ENCODE peak calls at places on chromosome 18, in seven cellular contexts. E is transverse colon, H is choroid plexus epithelial cell, R is cardiac fibroblast, D is endodermal cell, J is brain microvascular endothelial cell, S is thyroid gland. I is an unnamed sample.

GRCh38 chr18:75223687-75224347 is 13.2 kb downstream of the TSHZ1 start:
- DNase-seq in D (no peak), J (no peak), S (no peak), H (no peak), E (no peak), R (no peak), I (peak; percentile 67)

GRCh38 chr18:22694954-22695353 is 238.2 kb upstream of the RBBP8 start:
- DNase-seq in E (no peak), R (peak; percentile 92), J (peak; percentile 97), S (peak; percentile 5), D (peak; percentile 72), H (peak; percentile 98), I (peak; percentile 96)

GRCh38 chr18:25284861-25285574 is 66.9 kb downstream of the ZNF521 start:
- DNase-seq in E (no peak), H (peak; percentile 66), J (no peak), S (no peak), R (peak; percentile 88), D (peak; percentile 41), I (peak; percentile 35)

GRCh38 chr18:48295586-48296311 is 113.4 kb downstream of the ZBTB7C start:
- DNase-seq in S (no peak), R (peak; percentile 16), D (peak; percentile 86), E (no peak), H (peak; percentile 31), J (no peak), I (no peak)

GRCh38 chr18:12946549-12947354 is 1.1 kb upstream of the SEH1L start:
- DNase-seq in R (peak; percentile 99), J (peak; percentile 72), D (peak; percentile 80), S (peak; percentile 47), H (peak; percentile 94), E (peak; percentile 47), I (peak; percentile 70)

GRCh38 chr18:23871410-23871809 is 143.1 kb upstream of the TTC39C start:
- DNase-seq in D (no peak), J (peak; percentile 37), E (peak; percentile 71), S (no peak), R (peak; percentile 29), H (peak; percentile 10), I (no peak)

GRCh38 chr18:79879566-79879965 is 71.9 kb downstream of the SLC66A2 start:
- DNase-seq in J (no peak), R (no peak), S (no peak), E (no peak), D (no peak), H (no peak), I (no peak)

GRCh38 chr18:73461780-73462059 is 593.9 kb upstream of the NETO1 start:
- DNase-seq in E (no peak), S (no peak), J (peak; percentile 15), H (peak; percentile 55), D (no peak), R (peak; percentile 10), I (peak; percentile 48)

GRCh38 chr18:50662177-50662576 is 102.3 kb downstream of the MAPK4 start:
- DNase-seq in D (peak; percentile 49), R (no peak), J (no peak), E (no peak), H (peak; percentile 27), S (no peak), I (no peak)

GRCh38 chr18:26471027-26471426 is 77.3 kb downstream of the KCTD1 start:
- DNase-seq in S (no peak), H (peak; percentile 71), R (peak; percentile 56), J (peak; percentile 75), D (no peak), E (no peak), I (peak; percentile 69)

GRCh38 chr18:55309249-55309648 is 278.7 kb downstream of the TCF4 start:
- DNase-seq in E (no peak), J (no peak), R (no peak), S (no peak), H (no peak), D (no peak), I (no peak)
- H3K4me3 ChIP-seq in E (no peak overlapping the region), J (no peak overlapping the region), R (no peak overlapping the region), S (no peak overlapping the region), H (no peak overlapping the region), D (no peak overlapping the region), I (no peak overlapping the region)

GRCh38 chr18:31686572-31686971 is 2.2 kb upstream of the B4GALT6 start:
- DNase-seq in E (no peak), J (no peak), H (no peak), S (no peak), R (no peak), D (no peak), I (no peak)

GRCh38 chr18:31683106-31683505 is 1.3 kb downstream of the B4GALT6 start:
- DNase-seq in J (no peak), R (no peak), S (no peak), D (no peak), H (no peak), E (no peak), I (no peak)

GRCh38 chr18:31684279-31685096 is at the start of gene B4GALT6:
- DNase-seq in S (peak; percentile 16), E (peak; percentile 33), R (peak; percentile 34), J (peak; percentile 7), D (peak; percentile 86), H (peak; percentile 33), I (peak; percentile 43)

GRCh38 chr18:31685097-31686082 is 1.0 kb upstream of the B4GALT6 start:
- DNase-seq in J (peak; percentile 16), D (peak; percentile 92), E (peak; percentile 76), H (peak; percentile 75), S (peak; percentile 56), R (peak; percentile 86), I (peak; percentile 79)

DNA sequence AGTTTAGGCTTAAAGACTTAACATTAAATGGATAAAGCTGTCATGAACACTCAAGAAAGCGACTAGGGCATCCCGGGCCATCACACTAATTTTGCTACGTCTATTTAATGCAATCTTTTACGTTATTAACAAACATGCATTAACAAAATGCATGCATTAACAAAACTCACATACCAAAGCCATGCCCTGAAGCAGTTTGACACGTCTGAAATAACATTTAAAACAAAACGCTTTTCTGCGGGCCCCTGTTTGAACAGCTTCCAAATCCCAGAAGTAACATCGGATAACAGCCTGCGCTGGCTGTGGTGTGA is 458 bp downstream of the B4GALT6 start:
- DNase-seq in S (no peak), E (no peak), R (no peak), D (no peak), H (no peak), J (no peak), I (peak; percentile 35)
- TF ChIP-seq CTCF in S (no peak), E (no peak), R (no peak), D (no peak), H (no peak), J (no peak), I (no peak)

DNA sequence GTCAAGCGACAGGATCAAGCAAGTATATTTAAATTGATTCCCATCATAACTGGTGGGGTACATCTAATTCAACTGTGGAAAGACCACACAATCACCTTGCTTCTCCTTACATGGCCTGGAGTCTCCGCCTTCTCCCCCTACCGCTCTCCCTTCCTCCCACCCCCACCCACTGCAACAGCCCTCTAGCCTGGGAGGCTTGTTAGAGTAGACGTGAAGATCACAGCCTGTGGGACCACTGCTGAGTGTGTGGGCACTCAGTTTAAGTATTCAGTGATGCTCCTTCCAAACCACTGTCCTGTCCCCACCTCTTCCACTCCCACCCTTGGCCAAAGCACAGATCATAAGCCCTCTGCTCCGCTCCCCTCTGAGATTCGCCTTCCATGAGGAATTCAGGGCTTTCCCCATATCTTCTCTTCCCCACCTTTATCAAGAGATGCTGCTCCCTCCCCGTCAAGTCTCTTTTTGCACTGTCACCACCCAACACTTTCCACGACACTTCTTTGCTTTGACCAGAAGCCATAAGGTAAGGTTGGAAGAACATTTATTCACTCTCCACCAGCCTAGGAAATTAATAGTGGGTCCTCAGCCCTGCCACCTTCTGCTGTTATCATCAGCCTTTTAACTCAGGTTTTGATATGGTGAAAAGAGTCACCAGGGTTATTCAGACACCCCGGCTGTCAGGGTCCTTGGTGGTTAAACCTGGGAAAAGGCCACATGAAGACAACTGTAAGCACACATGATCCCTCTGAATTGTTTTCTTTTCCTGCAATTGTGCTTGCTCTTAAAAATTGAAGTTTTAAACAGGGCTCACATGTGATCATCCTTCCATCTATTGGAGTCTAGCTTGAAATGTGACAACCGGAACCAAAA is 1.7 kb downstream of the METTL4 start:
- DNase-seq in D (no peak), J (no peak), S (no peak), R (no peak), E (no peak), H (no peak), I (no peak)
- H3K4me3 ChIP-seq in D (peak overlapping the region; percentile 95), J (peak overlapping the region; percentile 87), S (no peak overlapping the region), R (peak overlapping the region; percentile 83), E (no peak overlapping the region), H (peak overlapping the region; percentile 68), I (peak overlapping the region; percentile 85)

DNA sequence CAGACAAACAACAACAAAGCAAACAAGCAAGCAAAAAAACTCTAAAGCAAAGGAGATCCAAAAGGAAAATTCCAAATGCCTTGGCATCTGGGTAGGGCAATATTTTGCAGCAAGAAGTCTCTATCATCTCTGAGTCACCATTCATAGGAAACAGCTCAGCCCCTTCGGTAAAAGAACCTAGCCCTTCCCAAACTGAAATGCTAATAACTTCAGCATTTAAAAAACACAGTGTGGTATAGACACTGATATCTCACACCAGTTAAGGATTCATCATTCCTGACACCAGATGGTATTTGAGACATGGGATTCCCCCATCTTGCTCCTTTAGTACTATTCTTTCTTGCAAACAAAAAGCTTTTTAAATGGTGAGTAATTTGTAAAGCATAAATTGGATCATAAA is 491.8 kb downstream of the TXNL1 start:
- DNase-seq in J (no peak), S (no peak), E (no peak), R (no peak), H (no peak), D (no peak), I (no peak)
- TF ChIP-seq CTCF in J (no peak), S (no peak), E (no peak), R (no peak), H (no peak), D (no peak), I (no peak)

GRCh38 chr18:63818212-63818611 is 43.0 kb downstream of the SERPINB7 start:
- DNase-seq in J (no peak), H (no peak), D (no peak), S (no peak), R (no peak), E (no peak), I (no peak)
- H3K4me3 ChIP-seq in J (no peak overlapping the region), H (no peak overlapping the region), D (no peak overlapping the region), S (no peak overlapping the region), R (no peak overlapping the region), E (no peak overlapping the region), I (no peak overlapping the region)

GRCh38 chr18:44126598-44126997 is 554.1 kb upstream of the SETBP1 start:
- DNase-seq in H (no peak), S (no peak), E (no peak), D (no peak), R (no peak), J (no peak), I (no peak)

GRCh38 chr18:44134447-44134846 is 546.2 kb upstream of the SETBP1 start:
- DNase-seq in J (no peak), R (no peak), H (no peak), S (no peak), D (no peak), E (no peak), I (no peak)

GRCh38 chr18:44128365-44128764 is 552.3 kb upstream of the SETBP1 start:
- DNase-seq in D (no peak), H (peak; percentile 31), S (no peak), E (no peak), R (peak; percentile 38), J (peak; percentile 48), I (peak; percentile 33)

GRCh38 chr18:44133483-44133882 is 547.2 kb upstream of the SETBP1 start:
- DNase-seq in R (peak; percentile 39), E (no peak), S (no peak), J (no peak), D (no peak), H (no peak), I (no peak)

GRCh38 chr18:44130365-44130942 is 550.2 kb upstream of the SETBP1 start:
- DNase-seq in E (peak; percentile 10), R (peak; percentile 54), J (peak; percentile 57), S (peak; percentile 34), D (peak; percentile 72), H (peak; percentile 67), I (peak; percentile 53)
- TF ChIP-seq CTCF in E (peak; percentile 59), R (peak; percentile 69), J (peak; percentile 83), S (peak; percentile 71), D (peak; percentile 95), H (peak; percentile 88), I (peak; percentile 75)

I was measured in astrocyte of the spinal cord.